ENCODE peak calls at places on chromosomes 5 and 9, in nine cellular contexts. One of them, this sample, is unnamed.

GRCh38 chr5:64612349-64612961 is 77.8 kb upstream of the SHISAL2B start:
- DNase-seq in WTC11: peak; percentile 38
- DNase-seq in H7: peak; percentile 24
- DNase-seq in colonic mucosa: no peak
- DNase-seq in GDM1: peak; percentile 28
- DNase-seq in GM18507: no peak
- DNase-seq in hippocampal formation: peak; percentile 59
- DNase-seq in memory B cell: no peak
- DNase-seq in cardiac fibroblast: peak; percentile 82
- DNase-seq in this sample: no peak

GRCh38 chr5:75016896-75017295 is 35.5 kb downstream of the GCNT4 start:
- DNase-seq in cardiac fibroblast: no peak
- DNase-seq in GDM1: no peak
- DNase-seq in H7: no peak
- DNase-seq in colonic mucosa: no peak
- DNase-seq in memory B cell: no peak
- DNase-seq in GM18507: no peak
- DNase-seq in WTC11: no peak
- DNase-seq in hippocampal formation: no peak
- DNase-seq in this sample: no peak

GRCh38 chr5:14665949-14666741 is 1.6 kb downstream of the OTULIN start:
- DNase-seq in colonic mucosa: peak; percentile 50
- DNase-seq in GM18507: no peak
- DNase-seq in memory B cell: peak; percentile 48
- DNase-seq in WTC11: no peak
- DNase-seq in H7: peak; percentile 46
- DNase-seq in cardiac fibroblast: no peak
- DNase-seq in GDM1: no peak
- DNase-seq in hippocampal formation: no peak
- DNase-seq in this sample: no peak

GRCh38 chr9:106886111-106887046 is 23.4 kb downstream of the ZNF462 start:
- DNase-seq in cardiac fibroblast: no peak
- DNase-seq in H7: no peak
- DNase-seq in GDM1: no peak
- DNase-seq in hippocampal formation: no peak
- DNase-seq in GM18507: no peak
- DNase-seq in WTC11: no peak
- DNase-seq in colonic mucosa: no peak
- DNase-seq in memory B cell: no peak
- DNase-seq in this sample: no peak

GRCh38 chr5:7842531-7842930 is 8.4 kb downstream of the CFAP90 start:
- DNase-seq in GM18507: no peak
- DNase-seq in hippocampal formation: no peak
- DNase-seq in WTC11: no peak
- DNase-seq in cardiac fibroblast: no peak
- DNase-seq in H7: no peak
- DNase-seq in memory B cell: no peak
- DNase-seq in GDM1: no peak
- DNase-seq in colonic mucosa: no peak
- DNase-seq in this sample: no peak

GRCh38 chr5:139958749-139959148 is 84.3 kb downstream of the NRG2 start:
- DNase-seq in GDM1: no peak
- DNase-seq in GM18507: no peak
- DNase-seq in hippocampal formation: no peak
- DNase-seq in memory B cell: no peak
- DNase-seq in H7: peak; percentile 2
- DNase-seq in WTC11: no peak
- DNase-seq in colonic mucosa: no peak
- DNase-seq in cardiac fibroblast: no peak
- DNase-seq in this sample: no peak

GRCh38 chr5:144812770-144813169 is 642.1 kb downstream of the KCTD16 start:
- DNase-seq in cardiac fibroblast: peak; percentile 45
- DNase-seq in GDM1: no peak
- DNase-seq in colonic mucosa: peak; percentile 24
- DNase-seq in memory B cell: no peak
- DNase-seq in WTC11: no peak
- DNase-seq in hippocampal formation: no peak
- DNase-seq in GM18507: no peak
- DNase-seq in H7: no peak
- DNase-seq in this sample: no peak

GRCh38 chr5:61460471-61460870 is 128.4 kb downstream of the ZSWIM6 start:
- DNase-seq in WTC11: no peak
- DNase-seq in colonic mucosa: no peak
- DNase-seq in memory B cell: no peak
- DNase-seq in GDM1: no peak
- DNase-seq in hippocampal formation: no peak
- DNase-seq in GM18507: no peak
- DNase-seq in H7: no peak
- DNase-seq in cardiac fibroblast: no peak
- DNase-seq in this sample: no peak

GRCh38 chr5:90518666-90519065 is 10.7 kb downstream of the LYSMD3 start:
- DNase-seq in WTC11: no peak
- DNase-seq in memory B cell: no peak
- DNase-seq in cardiac fibroblast: no peak
- DNase-seq in H7: no peak
- DNase-seq in GDM1: no peak
- DNase-seq in colonic mucosa: no peak
- DNase-seq in GM18507: no peak
- DNase-seq in hippocampal formation: no peak
- DNase-seq in this sample: no peak

GRCh38 chr9:134789168-134789567 is 91.4 kb upstream of the FCN2 start:
- DNase-seq in GDM1: no peak
- DNase-seq in colonic mucosa: no peak
- DNase-seq in cardiac fibroblast: peak; percentile 35
- DNase-seq in hippocampal formation: no peak
- DNase-seq in H7: no peak
- DNase-seq in memory B cell: no peak
- DNase-seq in WTC11: no peak
- DNase-seq in GM18507: no peak
- DNase-seq in this sample: no peak

This sample was measured in left lobe of liver.